ENCODE peak calls at places on chromosomes 1 and 21, in six cellular contexts. One of them, this sample, is unnamed. For H3K36me3, the result is how much of the 10 kb centered on the place peaks cover.

GRCh38 chr1:200784576-200784975 is 45.9 kb downstream of the CAMSAP2 start:
- DNase-seq in heart left ventricle: no peak
- DNase-seq in pancreas: no peak
- DNase-seq in lung: no peak
- DNase-seq in cardiac muscle cell: no peak
- DNase-seq in CD4-positive, alpha-beta memory T cell: no peak
- DNase-seq in this sample: no peak

GRCh38 chr21:35850029-35850428 is 210.3 kb downstream of the SETD4 start:
- DNase-seq in CD4-positive, alpha-beta memory T cell: no peak
- DNase-seq in heart left ventricle: no peak
- DNase-seq in pancreas: no peak
- DNase-seq in lung: no peak
- DNase-seq in cardiac muscle cell: peak
- DNase-seq in this sample: no peak

GRCh38 chr1:85214654-85215053 is 13.8 kb upstream of the SYDE2 start:
- DNase-seq in CD4-positive, alpha-beta memory T cell: no peak
- DNase-seq in cardiac muscle cell: no peak
- DNase-seq in pancreas: no peak
- DNase-seq in lung: no peak
- DNase-seq in heart left ventricle: no peak
- DNase-seq in this sample: no peak

GRCh38 chr21:35088235-35088865 is 39.2 kb upstream of the RUNX1 start:
- DNase-seq in pancreas: no peak
- DNase-seq in heart left ventricle: no peak
- DNase-seq in CD4-positive, alpha-beta memory T cell: no peak
- DNase-seq in cardiac muscle cell: peak
- DNase-seq in lung: no peak
- DNase-seq in this sample: no peak

GRCh38 chr1:95086949-95087533 is 14.3 kb upstream of the ALG14 start:
- DNase-seq in cardiac muscle cell: peak
- DNase-seq in pancreas: no peak
- DNase-seq in CD4-positive, alpha-beta memory T cell: no peak
- DNase-seq in heart left ventricle: peak
- DNase-seq in lung: no peak
- DNase-seq in this sample: no peak

GRCh38 chr1:81439046-81439823 is 361.5 kb upstream of the ADGRL2 start:
- DNase-seq in lung: no peak
- DNase-seq in CD4-positive, alpha-beta memory T cell: no peak
- DNase-seq in pancreas: no peak
- DNase-seq in cardiac muscle cell: no peak
- DNase-seq in heart left ventricle: no peak
- DNase-seq in this sample: peak

GRCh38 chr1:212512731-212513559 is 80.2 kb downstream of the NENF start:
- DNase-seq in pancreas: no peak
- DNase-seq in heart left ventricle: no peak
- DNase-seq in cardiac muscle cell: no peak
- DNase-seq in lung: no peak
- DNase-seq in CD4-positive, alpha-beta memory T cell: no peak
- DNase-seq in this sample: no peak

GRCh38 chr21:46486481-46487000 is 27.9 kb downstream of the DIP2A start:
- DNase-seq in heart left ventricle: no peak
- DNase-seq in cardiac muscle cell: no peak
- DNase-seq in pancreas: no peak
- DNase-seq in CD4-positive, alpha-beta memory T cell: no peak
- DNase-seq in lung: no peak
- DNase-seq in this sample: no peak

GRCh38 chr1:9875636-9876000 is 34.5 kb downstream of the CTNNBIP1 start:
- DNase-seq in lung: no peak
- DNase-seq in pancreas: no peak
- DNase-seq in cardiac muscle cell: no peak
- DNase-seq in heart left ventricle: no peak
- DNase-seq in CD4-positive, alpha-beta memory T cell: no peak
- DNase-seq in this sample: no peak

GRCh38 chr1:34419662-34420061 is 243.0 kb downstream of the C1orf94 start:
- DNase-seq in cardiac muscle cell: no peak
- DNase-seq in CD4-positive, alpha-beta memory T cell: no peak
- DNase-seq in pancreas: no peak
- DNase-seq in lung: no peak
- DNase-seq in heart left ventricle: peak
- DNase-seq in this sample: no peak

GRCh38 chr1:85093644-85094043 is 45.3 kb upstream of the MCOLN3 start:
- DNase-seq in lung: no peak
- DNase-seq in CD4-positive, alpha-beta memory T cell: no peak
- DNase-seq in heart left ventricle: no peak
- DNase-seq in pancreas: no peak
- DNase-seq in cardiac muscle cell: no peak
- DNase-seq in this sample: no peak

GRCh38 chr1:236090741-236091147 is 25.9 kb upstream of the NID1 start:
- DNase-seq in CD4-positive, alpha-beta memory T cell: no peak
- DNase-seq in pancreas: no peak
- DNase-seq in heart left ventricle: no peak
- DNase-seq in cardiac muscle cell: no peak
- DNase-seq in lung: no peak
- DNase-seq in this sample: no peak

GRCh38 chr1:203075249-203076030 is 10.4 kb downstream of the MYOG start:
- DNase-seq in lung: no peak
- DNase-seq in pancreas: no peak
- DNase-seq in heart left ventricle: no peak
- DNase-seq in CD4-positive, alpha-beta memory T cell: no peak
- DNase-seq in cardiac muscle cell: no peak
- DNase-seq in this sample: no peak

GRCh38 chr1:15251807-15252546 is 5.0 kb downstream of the FHAD1 start:
- DNase-seq in pancreas: no peak
- DNase-seq in heart left ventricle: no peak
- DNase-seq in cardiac muscle cell: no peak
- DNase-seq in CD4-positive, alpha-beta memory T cell: no peak
- DNase-seq in lung: peak
- DNase-seq in this sample: no peak

GRCh38 chr1:47515390-47515789 is 77.5 kb downstream of the FOXD2 start:
- DNase-seq in heart left ventricle: no peak
- DNase-seq in pancreas: no peak
- DNase-seq in lung: no peak
- DNase-seq in CD4-positive, alpha-beta memory T cell: no peak
- DNase-seq in cardiac muscle cell: no peak
- DNase-seq in this sample: no peak

GRCh38 chr21:23522750-23523149 is 2084.5 kb downstream of the MRPL39 start:
- DNase-seq in heart left ventricle: no peak
- DNase-seq in cardiac muscle cell: no peak
- DNase-seq in pancreas: no peak
- DNase-seq in lung: no peak
- DNase-seq in CD4-positive, alpha-beta memory T cell: no peak
- DNase-seq in this sample: no peak

GRCh38 chr1:12109901-12110300 is 46.8 kb downstream of the TNFRSF8 start:
- DNase-seq in CD4-positive, alpha-beta memory T cell: no peak
- DNase-seq in heart left ventricle: no peak
- DNase-seq in cardiac muscle cell: no peak
- DNase-seq in lung: no peak
- DNase-seq in pancreas: no peak
- DNase-seq in this sample: no peak

GRCh38 chr1:234718509-234719453 is 108.8 kb upstream of the IRF2BP2 start:
- DNase-seq in lung: no peak
- DNase-seq in cardiac muscle cell: no peak
- DNase-seq in heart left ventricle: no peak
- DNase-seq in pancreas: no peak
- DNase-seq in CD4-positive, alpha-beta memory T cell: no peak
- DNase-seq in this sample: no peak

GRCh38 chr1:159855709-159856108 is 6.7 kb downstream of the VSIG8 start:
- DNase-seq in cardiac muscle cell: no peak
- DNase-seq in lung: no peak
- DNase-seq in pancreas: no peak
- DNase-seq in CD4-positive, alpha-beta memory T cell: no peak
- DNase-seq in heart left ventricle: no peak
- DNase-seq in this sample: no peak

GRCh38 chr1:21337931-21338567 is 47.8 kb upstream of the ECE1 start:
- DNase-seq in pancreas: peak
- DNase-seq in lung: peak
- DNase-seq in heart left ventricle: peak
- DNase-seq in cardiac muscle cell: peak
- DNase-seq in CD4-positive, alpha-beta memory T cell: no peak
- DNase-seq in this sample: no peak

GRCh38 chr1:80217377-80217986 is 1211.0 kb upstream of the ADGRL4 start:
- DNase-seq in lung: no peak
- DNase-seq in pancreas: no peak
- DNase-seq in heart left ventricle: no peak
- DNase-seq in cardiac muscle cell: peak
- DNase-seq in CD4-positive, alpha-beta memory T cell: no peak
- DNase-seq in this sample: no peak

GRCh38 chr1:119047040-119047438 is 58.9 kb upstream of the TBX15 start:
- DNase-seq in heart left ventricle: no peak
- DNase-seq in cardiac muscle cell: peak
- DNase-seq in CD4-positive, alpha-beta memory T cell: no peak
- DNase-seq in pancreas: no peak
- DNase-seq in lung: no peak
- DNase-seq in this sample: no peak

GRCh38 chr1:86069757-86070145 is 86.8 kb downstream of the COL24A1 start:
- DNase-seq in lung: no peak
- DNase-seq in cardiac muscle cell: peak
- DNase-seq in CD4-positive, alpha-beta memory T cell: no peak
- DNase-seq in pancreas: no peak
- DNase-seq in heart left ventricle: no peak
- DNase-seq in this sample: no peak

GRCh38 chr1:17588048-17588781 is 48.7 kb downstream of the ARHGEF10L start:
- DNase-seq in pancreas: peak
- DNase-seq in CD4-positive, alpha-beta memory T cell: no peak
- DNase-seq in lung: no peak
- DNase-seq in heart left ventricle: peak
- DNase-seq in cardiac muscle cell: peak
- DNase-seq in this sample: no peak

GRCh38 chr1:88655685-88656299 is 28.3 kb upstream of the PKN2 start:
- DNase-seq in CD4-positive, alpha-beta memory T cell: no peak
- DNase-seq in lung: no peak
- DNase-seq in heart left ventricle: no peak
- DNase-seq in pancreas: no peak
- DNase-seq in cardiac muscle cell: peak
- DNase-seq in this sample: peak

GRCh38 chr1:1166642-1167415 is 6.9 kb upstream of the TTLL10 start:
- DNase-seq in CD4-positive, alpha-beta memory T cell: no peak
- DNase-seq in lung: no peak
- DNase-seq in heart left ventricle: no peak
- DNase-seq in cardiac muscle cell: no peak
- DNase-seq in pancreas: no peak
- DNase-seq in this sample: no peak
- H3K4me3 ChIP-seq in CD4-positive, alpha-beta memory T cell: no peak
- H3K4me3 ChIP-seq in lung: no peak
- H3K4me3 ChIP-seq in heart left ventricle: no peak
- H3K4me3 ChIP-seq in cardiac muscle cell: no peak
- H3K4me3 ChIP-seq in pancreas: peak
- H3K4me3 ChIP-seq in this sample: no peak

GRCh38 chr1:231000201-231000600 is 21.3 kb downstream of the ARV1 start:
- DNase-seq in cardiac muscle cell: no peak
- DNase-seq in heart left ventricle: no peak
- DNase-seq in lung: no peak
- DNase-seq in pancreas: no peak
- DNase-seq in CD4-positive, alpha-beta memory T cell: no peak
- DNase-seq in this sample: no peak
- H3K36me3 ChIP-seq in cardiac muscle cell: under half
- H3K36me3 ChIP-seq in heart left ventricle: under half
- H3K36me3 ChIP-seq in lung: under half
- H3K36me3 ChIP-seq in pancreas: under half
- H3K36me3 ChIP-seq in CD4-positive, alpha-beta memory T cell: half or more
- H3K36me3 ChIP-seq in this sample: under half

DNA sequence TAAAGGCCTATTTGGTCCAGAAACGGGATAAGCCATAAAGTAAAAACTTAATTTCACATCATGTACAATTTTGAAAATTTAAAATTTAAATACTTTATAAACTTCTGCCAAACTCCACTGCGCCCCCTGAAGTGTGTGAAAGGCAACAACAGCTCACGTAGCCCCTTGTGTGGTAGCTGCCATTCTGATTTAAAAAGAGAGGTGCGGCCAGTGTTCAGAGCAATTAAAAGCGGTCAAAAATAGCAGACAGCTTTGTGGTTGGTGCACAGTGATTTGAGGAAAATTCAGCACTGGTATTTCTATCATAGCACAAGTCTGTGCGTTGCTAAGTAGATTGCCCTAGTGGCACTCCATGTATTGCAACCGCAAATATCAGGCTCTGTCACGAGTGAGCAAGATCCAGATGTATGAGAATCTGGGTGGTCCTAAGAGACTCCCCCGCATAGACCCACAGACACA is 122.5 kb downstream of the ATG4C start:
- DNase-seq in CD4-positive, alpha-beta memory T cell: no peak
- DNase-seq in cardiac muscle cell: peak
- DNase-seq in heart left ventricle: no peak
- DNase-seq in pancreas: no peak
- DNase-seq in lung: no peak
- DNase-seq in this sample: no peak
- H3K4me3 ChIP-seq in CD4-positive, alpha-beta memory T cell: no peak
- H3K4me3 ChIP-seq in cardiac muscle cell: no peak
- H3K4me3 ChIP-seq in heart left ventricle: no peak
- H3K4me3 ChIP-seq in pancreas: no peak
- H3K4me3 ChIP-seq in lung: no peak
- H3K4me3 ChIP-seq in this sample: no peak

GRCh38 chr1:39469150-39469549 is 22.3 kb upstream of the BMP8A start:
- DNase-seq in heart left ventricle: no peak
- DNase-seq in cardiac muscle cell: no peak
- DNase-seq in pancreas: no peak
- DNase-seq in lung: no peak
- DNase-seq in CD4-positive, alpha-beta memory T cell: no peak
- DNase-seq in this sample: no peak
- H3K36me3 ChIP-seq in heart left ventricle: under half
- H3K36me3 ChIP-seq in cardiac muscle cell: half or more
- H3K36me3 ChIP-seq in pancreas: half or more
- H3K36me3 ChIP-seq in lung: under half
- H3K36me3 ChIP-seq in CD4-positive, alpha-beta memory T cell: half or more
- H3K36me3 ChIP-seq in this sample: under half

This sample was measured in GM06990.